ENCODE peak calls at places on chromosomes 3 and 15, in four cellular contexts. U, V, D and X are unnamed samples.
A peak's percentile ranks its signal among the peaks of the same experiment; 100 is the strongest.

GRCh38 chr3:171206283-171206682 is 179.8 kb upstream of the SLC2A2 start:
- DNase-seq in D (no peak), V (no peak), U (no peak), X (no peak)

GRCh38 chr3:167837430-167837829 is 101.9 kb downstream of the SERPINI1 start:
- DNase-seq in D (no peak), U (no peak), V (no peak), X (no peak)

GRCh38 chr15:81948751-81949150 is 97.1 kb downstream of the MEX3B start:
- DNase-seq in D (no peak), V (no peak), U (no peak), X (no peak)

GRCh38 chr15:58453931-58454793 is 22.4 kb downstream of the LIPC start:
- DNase-seq in V (no peak), U (no peak), D (peak; percentile 93), X (peak; percentile 28)

GRCh38 chr3:142916611-142917010 is 27.7 kb upstream of the PCOLCE2 start:
- DNase-seq in U (no peak), V (no peak), D (no peak), X (no peak)

GRCh38 chr3:4493008-4493930 is at the start of gene ITPR1:
- DNase-seq in V (peak; percentile 99), D (peak; percentile 98), U (peak; percentile 82), X (peak; percentile 100)

GRCh38 chr3:5056005-5056391 is 66.1 kb upstream of the ARL8B start:
- DNase-seq in U (no peak), V (no peak), D (no peak), X (peak; percentile 30)

GRCh38 chr3:36741285-36741684 is 23.1 kb downstream of the DCLK3 start:
- DNase-seq in U (no peak), V (no peak), D (no peak), X (no peak)

GRCh38 chr15:44715142-44715796 is 4.0 kb downstream of the B2M start:
- DNase-seq in U (no peak), V (no peak), D (no peak), X (no peak)

GRCh38 chr3:126926684-126927404 is 56.1 kb upstream of the PLXNA1 start:
- DNase-seq in U (no peak), D (peak; percentile 56), V (no peak), X (peak; percentile 79)

GRCh38 chr3:120678331-120678845 is 3.7 kb downstream of the HGD start:
- DNase-seq in U (no peak), D (peak; percentile 60), V (no peak), X (no peak)

GRCh38 chr3:189502676-189503257 is 128.4 kb upstream of the TP63 start:
- DNase-seq in U (no peak), V (no peak), D (no peak), X (no peak)

GRCh38 chr3:27669505-27670085 is 52.5 kb downstream of the EOMES start:
- DNase-seq in V (no peak), U (no peak), D (no peak), X (no peak)

GRCh38 chr3:119681279-119681678 is 4.1 kb upstream of the COX17 start:
- DNase-seq in V (no peak), U (no peak), D (no peak), X (no peak)

GRCh38 chr3:142216321-142216720 is 9.1 kb downstream of the GK5 start:
- DNase-seq in V (no peak), D (no peak), U (no peak), X (no peak)

GRCh38 chr15:101578443-101578894 is 73.7 kb downstream of the TM2D3 start:
- DNase-seq in V (no peak), U (no peak), D (no peak), X (no peak)

GRCh38 chr15:60004019-60004845 is at the start of gene FOXB1:
- DNase-seq in V (no peak), D (no peak), U (no peak), X (no peak)

GRCh38 chr3:60839242-60839641 is 412.0 kb downstream of the FHIT start:
- DNase-seq in V (no peak), U (no peak), D (no peak), X (no peak)

GRCh38 chr15:63079938-63080626 is 37.5 kb downstream of the TPM1 start:
- DNase-seq in D (no peak), V (no peak), U (no peak), X (no peak)

GRCh38 chr3:88061749-88062148 is 2.7 kb downstream of the ZNF654 start:
- DNase-seq in D (no peak), U (no peak), V (no peak), X (no peak)

GRCh38 chr3:99858461-99858860 is 40.8 kb downstream of the CMSS1 start:
- DNase-seq in V (no peak), D (no peak), U (no peak), X (no peak)

GRCh38 chr3:89467886-89468479 is 360.6 kb downstream of the EPHA3 start:
- DNase-seq in U (no peak), D (no peak), V (no peak), X (no peak)

GRCh38 chr15:96345560-96346389 is 15.3 kb downstream of the NR2F2 start:
- DNase-seq in U (no peak), V (no peak), D (peak; percentile 85), X (peak; percentile 89)

GRCh38 chr15:62618432-62618831 is 424.1 kb upstream of the TPM1 start:
- DNase-seq in V (no peak), D (no peak), U (no peak), X (no peak)

GRCh38 chr3:109887293-109887692 is 549.9 kb upstream of the DPPA4 start:
- DNase-seq in D (no peak), V (no peak), U (no peak), X (no peak)

GRCh38 chr3:53493997-53494791 is at the start of gene CACNA1D:
- DNase-seq in D (no peak), V (no peak), U (no peak), X (no peak)

GRCh38 chr3:127518456-127519081 is 72.0 kb downstream of the TPRA1 start:
- DNase-seq in U (no peak), D (no peak), V (no peak), X (no peak)

GRCh38 chr15:76345880-76346665 is 9.5 kb downstream of the ISL2 start:
- DNase-seq in V (no peak), U (no peak), D (no peak), X (peak; percentile 76)